ENCODE peak calls at places on chromosomes 3 and 15, in seven cellular contexts. D is HCT116, A is MM.1S, I is PC-3, T is GM23248, V is PC-9, H is GM23338. W is an unnamed sample. For H3K9me2, the result is how much of the 10 kb centered on the place peaks cover.

GRCh38 chr15:58543664-58544335 is 112.0 kb downstream of the LIPC start:
- DNase-seq in V (no peak), I (no peak), A (no peak), T (no peak), H (no peak), D (no peak), W (no peak)

GRCh38 chr15:91839867-91840266 is 13.6 kb upstream of the SLCO3A1 start:
- DNase-seq in A (no peak), I (peak), D (no peak), V (no peak), H (peak), T (no peak), W (no peak)

GRCh38 chr3:62521464-62522105 is 148.2 kb upstream of the FEZF2 start:
- DNase-seq in H (no peak), A (no peak), D (no peak), I (no peak), V (no peak), T (no peak), W (no peak)

GRCh38 chr3:72659609-72660008 is 188.6 kb downstream of the SHQ1 start:
- DNase-seq in T (no peak), A (no peak), D (no peak), H (no peak), I (no peak), V (no peak), W (no peak)

GRCh38 chr3:66303556-66303955 is 82.8 kb downstream of the SLC25A26 start:
- DNase-seq in I (no peak), T (no peak), D (no peak), A (no peak), V (no peak), H (no peak), W (no peak)

GRCh38 chr15:89761929-89762328 is 10.9 kb upstream of the MESP1 start:
- DNase-seq in D (no peak), I (no peak), T (no peak), H (no peak), V (no peak), A (peak), W (peak)

GRCh38 chr3:120855665-120856437 is 52.2 kb upstream of the STXBP5L start:
- DNase-seq in I (peak), T (peak), A (no peak), D (no peak), H (peak), V (no peak), W (peak)

GRCh38 chr3:190183121-190183520 is 62.4 kb upstream of the P3H2 start:
- DNase-seq in T (peak), H (peak), A (no peak), V (no peak), I (peak), D (no peak), W (peak)

GRCh38 chr3:56761887-56762605 is 39.7 kb downstream of the ARHGEF3 start:
- DNase-seq in A (no peak), V (no peak), I (no peak), T (peak), D (no peak), H (no peak), W (no peak)

GRCh38 chr3:47781326-47781684 is 388 bp downstream of the SMARCC1 start:
- DNase-seq in I (no peak), T (peak), D (no peak), V (peak), A (peak), H (peak), W (peak)

GRCh38 chr3:196159952-196160804 is 51.0 kb downstream of the ZDHHC19 start:
- DNase-seq in D (no peak), A (peak), I (peak), H (peak), T (peak), V (no peak), W (peak)

GRCh38 chr15:71294636-71295241 is 179.5 kb downstream of the THSD4 start:
- DNase-seq in I (peak), V (peak), D (peak), A (no peak), T (peak), H (no peak), W (no peak)

GRCh38 chr15:70429323-70429722 is 331.6 kb upstream of the TLE3 start:
- DNase-seq in T (no peak), D (no peak), I (no peak), H (no peak), V (no peak), A (no peak), W (no peak)

GRCh38 chr3:122628567-122628966 is 51.1 kb downstream of the PARP15 start:
- DNase-seq in D (no peak), V (no peak), I (peak), H (no peak), T (peak), A (no peak), W (no peak)

GRCh38 chr15:62647195-62647865 is 395.2 kb upstream of the TPM1 start:
- DNase-seq in T (peak), D (peak), I (peak), H (no peak), A (peak), V (peak), W (no peak)

GRCh38 chr3:111299070-111299672 is 227.6 kb downstream of the NECTIN3 start:
- DNase-seq in H (peak), T (peak), D (no peak), I (no peak), V (no peak), A (no peak), W (no peak)

GRCh38 chr3:156681003-156681402 is 6.6 kb downstream of the TIPARP start:
- DNase-seq in T (peak), I (peak), V (peak), D (no peak), A (peak), H (peak), W (peak)

DNA sequence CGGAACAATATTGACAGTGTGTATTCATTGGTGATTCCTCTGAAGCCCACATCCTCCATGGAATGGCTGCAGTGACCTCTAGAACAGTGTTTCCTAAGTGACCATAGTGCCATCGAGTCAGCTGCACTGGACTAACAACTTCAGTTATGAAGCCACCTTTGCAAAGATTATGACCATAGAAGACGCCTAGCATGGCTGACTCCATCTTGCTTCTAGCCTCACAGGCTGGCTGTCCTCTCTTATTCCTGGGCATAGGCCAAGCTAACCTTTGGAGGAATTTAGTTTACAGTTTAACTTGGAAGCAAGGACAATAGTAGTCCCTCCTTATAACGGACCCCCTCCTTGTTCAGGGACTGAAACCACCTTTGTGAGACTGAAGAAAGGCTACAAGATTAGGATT is 37.3 kb upstream of the OSBPL11 start:
- DNase-seq in I (no peak), V (no peak), D (no peak), H (no peak), T (no peak), A (no peak), W (no peak)
- H3K9me2 ChIP-seq in I (under half), V (under half), D (under half), H (under half), T (under half), A (under half), W (under half)

GRCh38 chr15:80251505-80252280 is at the start of gene CTXND1:
- DNase-seq in A (no peak), I (no peak), V (no peak), T (peak), H (peak), D (no peak), W (peak)
- TF ChIP-seq EZH2 in A (no peak), I (peak), V (no peak), T (peak), H (no peak), D (no peak), W (peak)

DNA sequence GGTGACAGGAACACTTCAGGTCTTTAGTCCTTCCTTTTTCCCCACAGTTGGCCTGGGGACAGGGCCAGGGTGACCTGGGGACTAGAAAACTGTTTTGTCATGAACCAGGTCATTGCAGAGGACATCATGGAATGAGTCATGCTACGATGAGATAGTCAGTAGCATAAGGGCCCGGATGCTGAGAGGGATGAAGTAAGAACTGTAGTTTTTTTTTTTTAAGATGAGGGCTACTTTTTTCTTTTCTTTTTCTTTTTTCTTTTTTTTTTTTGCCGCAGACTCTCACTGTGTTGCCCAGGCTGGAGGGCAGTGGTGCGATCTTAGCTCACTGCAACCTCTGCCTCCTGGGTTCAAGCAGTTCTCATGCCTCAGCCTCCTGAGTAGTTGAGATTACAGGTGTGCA is 8.0 kb downstream of the MAP2K5 start:
- DNase-seq in T (peak), I (no peak), A (no peak), V (no peak), H (no peak), D (no peak), W (no peak)
- H3K9me2 ChIP-seq in T (under half), I (under half), A (under half), V (under half), H (under half), D (under half), W (under half)

DNA sequence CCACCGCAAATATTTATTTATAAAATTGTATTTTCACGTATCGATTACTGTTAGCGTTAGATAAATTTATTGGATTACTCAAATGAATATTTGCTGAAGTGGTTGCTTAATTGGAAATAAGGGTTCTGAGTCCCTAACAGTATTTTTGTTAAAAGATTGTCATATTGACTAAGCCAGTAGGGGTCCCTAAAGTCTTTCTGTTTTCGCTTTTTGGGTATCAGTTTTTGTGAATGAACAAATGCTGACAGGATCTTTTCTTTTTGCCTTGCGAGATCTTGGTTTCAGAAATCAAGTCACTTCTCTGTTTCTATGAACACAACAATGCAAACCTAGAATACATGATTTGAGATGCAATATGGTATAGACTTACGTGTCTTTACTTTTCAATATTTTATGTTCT is 7.1 kb downstream of the RAD51 start:
- DNase-seq in A (peak), I (peak), T (peak), V (no peak), H (peak), D (no peak), W (no peak)
- TF ChIP-seq EZH2 in A (no peak), I (no peak), T (no peak), V (no peak), H (no peak), D (no peak), W (no peak)

GRCh38 chr3:30750967-30751366 is 143.5 kb downstream of the GADL1 start:
- DNase-seq in H (peak), T (no peak), I (no peak), A (no peak), D (no peak), V (no peak), W (no peak)

GRCh38 chr3:30749230-30749629 is 142.8 kb downstream of the TGFBR2 start:
- DNase-seq in D (no peak), A (no peak), V (no peak), H (no peak), T (peak), I (peak), W (no peak)

GRCh38 chr3:30756218-30756617 is 138.2 kb downstream of the GADL1 start:
- DNase-seq in D (no peak), I (no peak), V (no peak), A (no peak), T (no peak), H (no peak), W (no peak)

GRCh38 chr3:30751610-30752299 is 142.7 kb downstream of the GADL1 start:
- DNase-seq in V (no peak), T (peak), H (peak), I (peak), A (peak), D (peak), W (peak)

DNA sequence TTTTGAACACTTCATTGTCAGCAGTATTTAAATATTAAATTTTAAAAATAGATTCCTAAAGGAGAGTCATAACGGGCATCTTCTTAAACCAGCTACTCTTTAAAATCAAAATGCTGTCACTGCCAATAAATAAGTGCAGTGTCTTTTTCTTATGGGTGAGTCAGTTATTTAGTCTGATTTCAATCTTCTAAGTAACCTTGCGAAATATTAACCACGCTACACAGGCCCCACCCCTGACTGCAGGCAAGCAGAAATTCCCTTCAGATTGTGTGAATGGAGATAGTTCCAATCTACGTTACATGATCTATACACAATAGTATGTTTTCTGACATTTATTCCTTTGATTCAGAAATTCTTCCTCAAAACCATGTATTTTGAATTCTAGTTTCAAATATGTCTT is 141.5 kb downstream of the GADL1 start:
- DNase-seq in H (no peak), T (peak), A (no peak), I (peak), D (no peak), V (peak), W (peak)
- H3K9me2 ChIP-seq in H (under half), T (under half), A (under half), I (under half), D (under half), V (under half), W (under half)

GRCh38 chr15:83108266-83109219 is 1.1 kb downstream of the TM6SF1 start:
- DNase-seq in H (peak), V (no peak), T (peak), D (no peak), A (no peak), I (no peak), W (no peak)

GRCh38 chr15:83105450-83105849 is 2.0 kb upstream of the TM6SF1 start:
- DNase-seq in D (no peak), V (no peak), H (no peak), T (no peak), A (no peak), I (no peak), W (no peak)

GRCh38 chr15:83107841-83108181 is 366 bp downstream of the TM6SF1 start:
- DNase-seq in D (no peak), H (no peak), V (no peak), A (no peak), T (no peak), I (no peak), W (no peak)

GRCh38 chr15:83109532-83109931 is 2.1 kb downstream of the TM6SF1 start:
- DNase-seq in I (no peak), D (no peak), H (no peak), T (no peak), V (no peak), A (no peak), W (no peak)

DNA sequence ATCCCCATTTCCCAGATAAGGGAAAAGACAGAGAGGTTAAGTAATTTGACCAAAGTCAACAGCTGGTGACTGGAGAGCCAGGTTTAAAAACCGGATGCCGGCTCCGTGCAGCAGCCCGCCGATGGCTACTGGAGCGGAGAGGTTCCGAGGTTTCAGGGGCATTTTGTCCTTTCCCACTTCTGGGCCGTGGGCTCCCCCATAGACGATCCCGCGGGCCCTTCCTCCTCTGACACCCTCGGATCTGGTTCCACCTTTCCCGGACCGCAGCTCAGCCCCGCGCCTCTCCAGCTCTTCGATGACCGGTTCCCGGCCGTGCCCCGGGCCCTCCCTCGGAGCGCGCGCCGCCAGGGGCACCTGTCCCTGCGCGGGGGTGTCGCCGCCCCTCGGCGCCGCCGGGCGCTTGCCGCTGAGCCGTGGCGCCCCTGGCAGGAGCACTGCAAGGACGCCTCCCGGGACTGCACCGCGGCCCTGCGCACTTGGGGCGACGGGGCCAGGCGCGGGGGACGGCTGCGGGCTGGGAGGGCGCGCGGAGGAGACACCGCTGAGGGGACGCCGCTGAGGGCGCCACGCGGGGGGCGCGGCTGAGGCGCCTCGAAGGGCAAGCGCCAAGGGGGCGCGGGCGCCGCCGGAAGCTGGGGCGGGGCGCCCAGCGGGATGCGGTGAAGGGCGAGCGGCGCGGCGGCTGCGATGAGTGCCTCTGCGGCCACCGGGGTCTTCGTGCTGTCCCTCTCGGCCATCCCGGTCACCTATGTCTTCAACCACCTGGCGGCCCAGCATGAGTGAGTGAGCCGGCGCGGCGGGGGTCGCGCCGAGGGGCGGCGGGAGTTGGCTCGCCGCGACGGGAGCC is at the start of gene TM6SF1:
- DNase-seq in V (no peak), I (no peak), T (peak), H (peak), A (no peak), D (no peak), W (peak)
- TF ChIP-seq EZH2 in V (no peak), I (no peak), T (no peak), H (peak), A (no peak), D (no peak), W (peak)

GRCh38 chr3:105672996-105673395 is 195.8 kb downstream of the CBLB start:
- DNase-seq in D (no peak), T (no peak), V (no peak), H (no peak), I (no peak), A (no peak), W (no peak)
- H3K9me2 ChIP-seq in D (under half), T (under half), V (under half), H (under half), I (under half), A (under half), W (under half)

W was measured in hepatocyte.